ENCODE peak calls at places on chromosomes 7 and 10, in six cellular contexts. A is SW 1271; T is NCI-H2171; R is activated effector memory CD4-positive, alpha-beta T cell treated with Interleukin-2 at 50 U/mL for 16 hours; E is AG08395; F is AG04450. B is an unnamed sample.

GRCh38 chr10:36766921-36767320 is 358.5 kb upstream of the ANKRD30A start:
- DNase-seq in T (no peak), A (no peak), E (no peak), F (no peak), R (no peak), B (no peak)

GRCh38 chr10:132961864-132962622 is 19.7 kb upstream of the CFAP46 start:
- DNase-seq in T (peak), R (peak), E (peak), A (no peak), F (peak), B (peak)

GRCh38 chr10:70760271-70760787 is 24.8 kb downstream of the TBATA start:
- DNase-seq in A (no peak), T (no peak), F (no peak), R (no peak), E (no peak), B (no peak)

GRCh38 chr7:56099653-56100052 is 6.6 kb downstream of the CHCHD2 start:
- DNase-seq in R (no peak), F (no peak), T (no peak), E (no peak), A (no peak), B (no peak)

GRCh38 chr7:118918556-118918955 is 694.1 kb downstream of the ANKRD7 start:
- DNase-seq in F (no peak), T (peak), E (no peak), R (no peak), A (no peak), B (no peak)

GRCh38 chr7:151381333-151382078 is 28.3 kb downstream of the WDR86 start:
- DNase-seq in E (no peak), R (peak), F (no peak), T (peak), A (no peak), B (no peak)

GRCh38 chr7:116679495-116679894 is 7.5 kb downstream of the MET start:
- DNase-seq in R (no peak), F (no peak), T (no peak), A (no peak), E (no peak), B (no peak)

GRCh38 chr7:158782638-158783490 is 46.4 kb downstream of the ESYT2 start:
- DNase-seq in F (no peak), R (no peak), E (peak), A (no peak), T (no peak), B (no peak)

GRCh38 chr10:27678166-27678565 is 67.5 kb downstream of the MKX start:
- DNase-seq in T (no peak), R (no peak), F (no peak), A (no peak), E (no peak), B (no peak)

GRCh38 chr7:134834689-134835462 is 55.4 kb downstream of the CALD1 start:
- DNase-seq in R (no peak), A (no peak), E (peak), T (no peak), F (no peak), B (no peak)

GRCh38 chr7:94823952-94824351 is 83.4 kb upstream of the PPP1R9A start:
- DNase-seq in F (no peak), T (no peak), R (no peak), A (peak), E (no peak), B (no peak)

GRCh38 chr10:77846718-77847311 is 79.7 kb downstream of the DLG5 start:
- DNase-seq in R (peak), E (peak), F (peak), A (no peak), T (peak), B (peak)

GRCh38 chr7:117610390-117610789 is 130.6 kb downstream of the CFTR start:
- DNase-seq in T (no peak), A (no peak), F (no peak), R (no peak), E (no peak), B (no peak)

GRCh38 chr10:110141747-110142625 is 65.4 kb upstream of the MXI1 start:
- DNase-seq in T (no peak), E (no peak), A (no peak), R (no peak), F (no peak), B (no peak)

GRCh38 chr10:21071001-21071673 is 174.0 kb upstream of the NEBL start:
- DNase-seq in T (no peak), R (no peak), E (no peak), A (no peak), F (no peak), B (no peak)

GRCh38 chr7:155425946-155426345 is 32.0 kb upstream of the EN2 start:
- DNase-seq in A (no peak), T (no peak), R (no peak), F (no peak), E (no peak), B (no peak)

GRCh38 chr7:149569025-149569725 is 71.6 kb upstream of the ZNF746 start:
- DNase-seq in F (no peak), R (no peak), E (no peak), A (no peak), T (no peak), B (no peak)

GRCh38 chr7:105648561-105649401 is 67.5 kb upstream of the EFCAB10 start:
- DNase-seq in E (no peak), A (no peak), F (no peak), T (peak), R (no peak), B (no peak)

GRCh38 chr10:73459683-73460314 is 26.4 kb upstream of the MSS51 start:
- DNase-seq in A (no peak), T (no peak), F (no peak), E (no peak), R (no peak), B (no peak)

GRCh38 chr7:128003787-128004186 is 27.4 kb downstream of the LRRC4 start:
- DNase-seq in R (no peak), A (no peak), E (no peak), T (no peak), F (no peak), B (no peak)

GRCh38 chr10:61825617-61826016 is 75.9 kb upstream of the ARID5B start:
- DNase-seq in A (no peak), T (no peak), R (no peak), F (no peak), E (no peak), B (no peak)

GRCh38 chr10:97031459-97031858 is 154.3 kb downstream of the SLIT1 start:
- DNase-seq in E (no peak), F (no peak), A (no peak), T (no peak), R (no peak), B (no peak)

GRCh38 chr10:70494966-70495365 is 16.4 kb downstream of the PALD1 start:
- DNase-seq in R (no peak), T (no peak), E (peak), F (no peak), A (no peak), B (no peak)

GRCh38 chr10:31083765-31084184 is 52.1 kb upstream of the ZNF438 start:
- DNase-seq in T (peak), R (peak), A (peak), F (no peak), E (peak), B (no peak)

GRCh38 chr10:124827474-124827873 is 25.9 kb downstream of the ABRAXAS2 start:
- DNase-seq in A (no peak), R (no peak), E (peak), F (no peak), T (peak), B (peak)

GRCh38 chr7:29243777-29244655 is 49.4 kb downstream of the CHN2 start:
- DNase-seq in A (no peak), R (no peak), F (no peak), E (no peak), T (no peak), B (no peak)

GRCh38 chr7:78141533-78142281 is 343.1 kb downstream of the PHTF2 start:
- DNase-seq in F (peak), T (peak), R (no peak), A (no peak), E (peak), B (peak)

GRCh38 chr10:90947025-90947960 is 26.4 kb upstream of the ANKRD1 start:
- DNase-seq in T (no peak), A (no peak), R (no peak), F (no peak), E (peak), B (no peak)